ENCODE peak calls at places on chromosomes 1 and 21, in ten cellular contexts. B is neural crest cell, E is RWPE2, V is uterus, A is WERI-Rb-1, J is right lobe of liver, C is dorsolateral prefrontal cortex, S is psoas muscle, H is astrocyte of the cerebellum, K is GM10248. I is an unnamed sample.

GRCh38 chr1:25697426-25698220 is 81.0 kb downstream of the MAN1C1 start:
- DNase-seq in E (no peak), K (peak; percentile 4), A (no peak), J (no peak), V (no peak), C (no peak), H (no peak), B (no peak), S (no peak), I (no peak)

GRCh38 chr1:152699746-152700145 is 1.6 kb downstream of the LCE2A start:
- DNase-seq in J (no peak), S (no peak), A (no peak), K (no peak), E (no peak), H (no peak), C (no peak), V (no peak), B (no peak), I (no peak)

GRCh38 chr1:51642739-51643142 is 25.8 kb downstream of the OSBPL9 start:
- DNase-seq in K (no peak), B (no peak), H (peak; percentile 91), A (no peak), C (no peak), S (no peak), J (no peak), V (peak; percentile 49), E (no peak), I (no peak)

GRCh38 chr21:32140212-32141008 is 138.4 kb downstream of the MIS18A start:
- DNase-seq in E (no peak), B (no peak), A (peak; percentile 24), J (no peak), S (no peak), C (no peak), H (no peak), K (no peak), V (no peak), I (no peak)

GRCh38 chr21:35197191-35197590 is 148.1 kb upstream of the RUNX1 start:
- DNase-seq in J (no peak), B (no peak), E (no peak), S (no peak), C (no peak), H (no peak), A (no peak), V (no peak), K (no peak), I (no peak)

GRCh38 chr1:90716243-90716551 is 905 bp downstream of the BARHL2 start:
- DNase-seq in B (no peak), E (no peak), H (no peak), K (no peak), C (no peak), S (no peak), J (no peak), V (no peak), A (no peak), I (no peak)

GRCh38 chr1:228372183-228373003 is 34.2 kb downstream of the TRIM11 start:
- DNase-seq in K (no peak), S (peak; percentile 75), C (no peak), B (no peak), V (no peak), E (peak; percentile 26), A (peak; percentile 3), H (no peak), J (peak; percentile 51), I (no peak)

GRCh38 chr1:31745071-31745897 is 18.9 kb downstream of the ADGRB2 start:
- DNase-seq in A (peak; percentile 85), K (peak; percentile 87), V (peak; percentile 69), E (no peak), C (peak; percentile 66), S (peak; percentile 78), B (peak; percentile 65), J (peak; percentile 69), H (no peak), I (peak; percentile 64)

GRCh38 chr1:114088392-114089299 is 65.0 kb downstream of the SYT6 start:
- DNase-seq in S (no peak), B (no peak), A (no peak), H (no peak), K (no peak), V (no peak), J (no peak), C (no peak), E (no peak), I (no peak)

GRCh38 chr1:30321216-30321910 is 402.0 kb downstream of the MATN1 start:
- DNase-seq in C (no peak), A (no peak), K (no peak), S (no peak), E (no peak), H (no peak), J (no peak), B (no peak), V (no peak), I (no peak)

GRCh38 chr1:65230741-65231439 is 78.5 kb upstream of the DNAJC6 start:
- DNase-seq in E (no peak), C (no peak), S (no peak), V (no peak), A (no peak), K (no peak), B (no peak), J (no peak), H (no peak), I (no peak)

GRCh38 chr1:102937401-102937800 is 170.9 kb downstream of the COL11A1 start:
- DNase-seq in S (no peak), B (no peak), H (no peak), K (no peak), V (no peak), A (no peak), E (no peak), J (no peak), C (no peak), I (no peak)

GRCh38 chr1:43437031-43437973 is 16.4 kb downstream of the HYI start:
- DNase-seq in A (no peak), J (no peak), C (no peak), S (no peak), B (no peak), V (peak; percentile 12), K (no peak), E (no peak), H (no peak), I (no peak)

GRCh38 chr1:79353224-79353623 is 346.7 kb upstream of the ADGRL4 start:
- DNase-seq in C (no peak), K (peak; percentile 9), S (no peak), B (peak; percentile 38), H (peak; percentile 11), A (peak; percentile 31), J (no peak), E (no peak), V (no peak), I (no peak)

DNA sequence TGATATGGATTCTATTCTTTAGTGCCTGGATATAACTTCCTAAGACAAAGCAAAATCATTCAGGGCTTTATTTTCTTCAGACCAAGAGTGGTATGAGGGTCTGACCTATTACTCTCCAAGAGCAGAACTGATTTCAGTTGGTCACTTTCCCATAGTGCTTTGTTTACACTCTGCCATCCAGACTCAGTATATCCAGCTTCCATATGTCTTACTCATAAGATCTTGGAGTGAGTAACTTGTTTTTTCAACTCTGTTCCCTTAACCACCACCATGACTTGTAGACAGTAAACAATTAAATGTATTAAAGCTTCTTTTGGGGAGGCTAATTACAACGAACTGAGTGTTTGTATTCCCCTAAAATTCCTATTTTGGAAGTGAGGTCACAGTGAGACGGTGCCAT is 83.4 kb downstream of the USP24 start:
- DNase-seq in E (no peak), A (no peak), H (peak; percentile 26), S (no peak), J (no peak), V (no peak), B (no peak), C (no peak), K (no peak), I (no peak)
- TF ChIP-seq CTCF in E (no peak), A (no peak), H (no peak), S (no peak), J (no peak), V (no peak), B (no peak), C (no peak), K (no peak), I (no peak)

DNA sequence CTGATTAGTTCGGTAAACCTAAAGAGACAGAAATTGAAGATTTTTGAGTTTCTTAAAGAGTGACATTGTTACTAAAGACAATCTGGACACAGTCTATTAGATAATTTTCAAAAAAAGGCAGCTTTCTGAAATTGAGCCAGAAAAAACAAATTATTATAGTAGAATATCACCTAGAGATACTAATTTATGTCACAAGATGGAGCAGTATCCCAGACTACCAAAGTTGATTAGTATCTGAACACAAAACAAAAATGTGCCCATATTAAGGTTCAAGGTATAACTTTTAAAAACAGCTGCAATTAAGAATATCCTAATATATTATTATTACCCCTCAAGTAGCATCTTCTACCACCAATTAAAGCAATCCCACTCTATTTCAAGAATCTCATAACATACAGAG is 40.5 kb upstream of the SYT2 start:
- DNase-seq in H (no peak), V (no peak), J (no peak), A (no peak), C (no peak), K (no peak), E (no peak), B (no peak), S (no peak), I (no peak)
- TF ChIP-seq CTCF in H (no peak), V (no peak), J (peak; percentile 5), A (no peak), C (no peak), K (no peak), E (peak; percentile 30), B (no peak), S (peak; percentile 18), I (no peak)

DNA sequence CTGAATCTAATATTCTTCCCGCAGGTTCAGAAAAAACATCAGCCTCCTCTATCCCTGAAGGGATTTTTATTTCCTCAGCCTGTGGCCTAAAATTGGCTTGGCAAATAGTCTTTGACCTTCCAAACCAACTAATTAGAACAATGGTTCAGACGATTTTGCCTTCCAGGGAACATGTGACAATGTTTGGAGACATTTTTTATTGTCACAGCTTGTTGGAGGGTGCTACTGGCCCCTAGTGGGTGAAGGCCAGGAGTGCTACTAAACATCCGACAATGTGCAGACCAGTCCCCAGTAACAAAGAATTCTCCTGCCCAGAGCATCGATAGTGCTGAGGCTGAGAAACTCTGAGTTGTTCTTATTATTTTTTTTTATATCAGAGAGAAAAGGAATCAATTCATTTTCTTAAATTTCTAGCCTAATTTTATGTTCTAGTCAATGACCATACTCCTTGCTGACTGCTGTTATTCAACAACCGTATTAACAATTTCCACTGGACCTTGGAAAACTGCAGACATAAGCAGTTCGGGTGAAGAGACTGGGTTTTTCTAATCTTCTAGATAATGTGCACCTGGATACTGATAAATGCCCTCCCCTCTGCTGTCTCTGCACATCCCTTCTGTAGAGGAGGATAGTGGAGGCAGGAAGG is 280.7 kb downstream of the LMX1A start:
- DNase-seq in B (peak; percentile 18), S (no peak), V (peak; percentile 30), C (no peak), J (no peak), K (no peak), E (no peak), H (no peak), A (peak; percentile 61), I (no peak)
- TF ChIP-seq CTCF in B (peak; percentile 76), S (peak; percentile 37), V (peak; percentile 52), C (no peak), J (no peak), K (no peak), E (peak; percentile 55), H (peak; percentile 78), A (peak; percentile 83), I (no peak)

DNA sequence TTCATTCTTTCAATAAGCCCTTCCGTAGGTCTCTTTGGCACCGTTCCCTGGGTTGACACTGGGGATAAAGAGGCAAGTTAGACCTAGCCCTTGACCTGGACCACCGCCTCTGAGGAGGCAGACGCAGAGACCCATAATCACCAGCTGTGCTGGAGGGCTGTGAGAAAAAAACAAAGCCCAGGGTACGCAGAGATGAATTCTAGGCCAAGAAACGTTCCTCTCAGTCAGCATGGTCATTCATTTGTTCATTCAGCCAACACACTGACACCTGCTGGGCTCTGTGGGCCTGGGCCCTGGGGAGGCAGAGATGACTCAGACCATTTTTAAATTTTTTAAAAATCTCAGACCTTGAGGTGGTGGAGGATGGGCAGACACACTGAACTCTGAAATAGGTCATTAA is 26.3 kb upstream of the TRABD2B start:
- DNase-seq in B (no peak), H (no peak), E (no peak), V (no peak), J (no peak), C (no peak), A (no peak), S (no peak), K (no peak), I (no peak)
- TF ChIP-seq CTCF in B (no peak), H (no peak), E (no peak), V (no peak), J (no peak), C (no peak), A (no peak), S (no peak), K (no peak), I (no peak)